ENCODE peak calls at places on chromosomes 5 and 9, in four cellular contexts. D is mesendoderm, V is H1, G is IMR-90. Q is an unnamed sample.
A peak's percentile ranks its signal among the peaks of the same experiment; 100 is the strongest.

GRCh38 chr9:83234541-83234940 is 171.6 kb upstream of the RASEF start:
- DNase-seq in D (no peak), V (no peak), G (no peak), Q (no peak)

GRCh38 chr5:2904956-2905355 is 153.5 kb upstream of the IRX2 start:
- DNase-seq in D (no peak), V (no peak), G (no peak), Q (no peak)

GRCh38 chr5:39355324-39355723 is 9.0 kb downstream of the C9 start:
- DNase-seq in D (no peak), V (no peak), G (no peak), Q (no peak)

GRCh38 chr5:42840842-42841574 is 29.3 kb upstream of the SELENOP start:
- DNase-seq in D (no peak), V (no peak), G (no peak), Q (no peak)

GRCh38 chr5:31435730-31436129 is 96.2 kb downstream of the DROSHA start:
- DNase-seq in D (no peak), V (no peak), G (no peak), Q (no peak)

GRCh38 chr5:73945505-73945904 is 319.5 kb downstream of the ARHGEF28 start:
- DNase-seq in D (peak; percentile 34), V (no peak), G (no peak), Q (no peak)

GRCh38 chr9:26524225-26524624 is 368.4 kb downstream of the CAAP1 start:
- DNase-seq in D (no peak), V (no peak), G (no peak), Q (no peak)

GRCh38 chr5:150328458-150328857 is 25.8 kb upstream of the ARSI start:
- DNase-seq in D (no peak), V (no peak), G (no peak), Q (no peak)

GRCh38 chr5:81829242-81829641 is 78.3 kb upstream of the SSBP2 start:
- DNase-seq in D (no peak), V (no peak), G (peak; percentile 42), Q (no peak)

GRCh38 chr5:169648725-169649124 is 11.7 kb downstream of the DOCK2 start:
- DNase-seq in D (no peak), V (no peak), G (peak; percentile 48), Q (no peak)

GRCh38 chr5:14299666-14300065 is 156.5 kb downstream of the TRIO start:
- DNase-seq in D (no peak), V (no peak), G (no peak), Q (no peak)

GRCh38 chr5:91851670-91852069 is 468.6 kb upstream of the ARRDC3 start:
- DNase-seq in D (no peak), V (no peak), G (no peak), Q (no peak)

GRCh38 chr9:133754187-133754586 is 16.0 kb upstream of the SARDH start:
- DNase-seq in D (no peak), V (no peak), G (no peak), Q (no peak)

GRCh38 chr9:137395666-137396010 is 27.3 kb downstream of the EXD3 start:
- DNase-seq in D (no peak), V (no peak), G (no peak), Q (no peak)

GRCh38 chr9:137396227-137396626 is 26.7 kb downstream of the EXD3 start:
- DNase-seq in D (no peak), V (no peak), G (peak; percentile 96), Q (peak; percentile 80)

GRCh38 chr9:137396808-137397367 is 26.1 kb downstream of the EXD3 start:
- DNase-seq in D (no peak), V (no peak), G (no peak), Q (no peak)

GRCh38 chr9:137398561-137399468 is 24.1 kb downstream of the EXD3 start:
- DNase-seq in D (no peak), V (no peak), G (no peak), Q (no peak)

DNA sequence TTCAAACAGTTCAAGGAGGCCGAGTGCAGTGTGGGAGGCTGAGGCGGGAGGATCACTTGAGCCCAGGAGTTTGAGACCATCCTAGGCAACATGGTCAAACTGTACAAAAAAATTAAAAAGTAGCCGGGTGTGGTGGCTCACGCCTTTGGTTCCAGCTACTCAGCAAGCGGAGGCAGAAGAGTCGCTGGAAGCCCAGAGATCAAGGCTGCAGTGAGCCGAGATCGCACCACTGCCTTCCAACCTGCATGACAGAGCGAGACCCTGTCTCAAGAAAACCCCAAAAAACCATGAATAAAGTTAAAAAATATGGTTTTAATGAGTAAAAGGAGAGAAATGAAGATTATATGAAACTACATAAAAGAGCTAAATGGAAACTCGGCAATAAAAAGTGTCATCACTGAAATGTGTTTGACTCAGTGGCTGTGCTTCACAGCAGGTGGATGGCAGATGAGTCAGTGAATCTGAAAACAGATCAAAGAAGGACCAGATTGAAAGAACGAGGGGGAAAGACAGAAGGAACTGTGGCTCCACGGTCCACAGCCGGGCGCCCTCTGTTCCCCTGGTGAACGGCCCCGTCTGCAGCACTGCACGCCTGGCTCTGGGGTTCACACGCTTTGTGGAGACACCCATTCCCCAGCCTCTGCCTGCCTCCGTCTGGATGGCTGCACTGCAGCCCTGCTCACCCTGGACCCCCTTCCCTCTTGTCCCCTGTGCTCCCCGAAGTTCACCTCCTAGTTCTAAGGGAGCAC is 25.1 kb downstream of the EXD3 start:
- DNase-seq in D (no peak), V (no peak), G (no peak), Q (no peak)
- H3K4ac ChIP-seq in D (no peak overlapping the region), V (no peak overlapping the region), G (no peak overlapping the region), Q (no peak overlapping the region)

DNA sequence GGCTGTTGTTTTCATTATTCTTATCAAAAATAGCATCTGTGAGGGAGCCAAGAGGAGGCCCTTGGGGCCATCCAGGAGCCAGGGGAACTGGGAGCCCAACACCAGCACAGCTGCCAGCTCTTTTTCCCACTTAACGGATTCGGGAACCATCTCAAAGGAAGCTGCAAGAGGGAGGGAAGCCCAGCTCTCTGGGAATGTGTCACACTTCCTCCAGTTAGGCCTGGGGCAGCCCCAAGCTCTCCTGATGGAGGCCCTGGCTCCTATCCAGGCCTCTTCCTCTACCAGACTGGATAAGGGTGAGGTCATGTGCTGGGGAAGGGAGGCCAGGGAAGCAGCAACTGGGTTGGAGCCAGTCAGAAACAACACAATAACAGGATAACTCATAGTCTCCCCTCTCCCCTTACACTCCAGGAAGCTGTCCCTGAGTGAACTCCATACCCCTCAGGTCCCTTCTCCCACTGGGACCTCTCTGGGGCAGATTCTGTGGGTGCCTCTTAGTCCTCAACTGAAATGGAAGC is 12.7 kb downstream of the CSF2 start:
- DNase-seq in D (peak; percentile 13), V (no peak), G (peak; percentile 98), Q (no peak)
- H2AK5ac ChIP-seq in D (no peak overlapping the region), V (no peak overlapping the region), G (peak overlapping the region; percentile 85), Q (no peak overlapping the region)

GRCh38 chr9:16828335-16829281 is 41.9 kb downstream of the BNC2 start:
- DNase-seq in D (peak; percentile 39), V (no peak), G (peak; percentile 78), Q (peak; percentile 78)
- H3K4ac ChIP-seq in D (no peak overlapping the region), V (no peak overlapping the region), G (peak overlapping the region; percentile 67), Q (no peak overlapping the region)

GRCh38 chr9:127949827-127950512 is 12.3 kb upstream of the DPM2 start:
- DNase-seq in D (no peak), V (no peak), G (no peak), Q (no peak)
- H2AK5ac ChIP-seq in D (no peak overlapping the region), V (no peak overlapping the region), G (no peak overlapping the region), Q (no peak overlapping the region)

GRCh38 chr9:88757406-88758010 is 222.5 kb downstream of the NXNL2 start:
- DNase-seq in D (no peak), V (no peak), G (peak; percentile 22), Q (no peak)

GRCh38 chr9:88753691-88754367 is 218.9 kb downstream of the NXNL2 start:
- DNase-seq in D (no peak), V (no peak), G (peak; percentile 77), Q (no peak)

GRCh38 chr9:88759374-88759773 is 224.4 kb downstream of the NXNL2 start:
- DNase-seq in D (no peak), V (no peak), G (no peak), Q (no peak)

GRCh38 chr9:88751781-88752180 is 216.8 kb downstream of the NXNL2 start:
- DNase-seq in D (no peak), V (no peak), G (no peak), Q (no peak)

GRCh38 chr9:88754452-88754851 is 219.5 kb downstream of the NXNL2 start:
- DNase-seq in D (no peak), V (no peak), G (no peak), Q (no peak)
- H3K4ac ChIP-seq in D (no peak overlapping the region), V (no peak overlapping the region), G (no peak overlapping the region), Q (no peak overlapping the region)

DNA sequence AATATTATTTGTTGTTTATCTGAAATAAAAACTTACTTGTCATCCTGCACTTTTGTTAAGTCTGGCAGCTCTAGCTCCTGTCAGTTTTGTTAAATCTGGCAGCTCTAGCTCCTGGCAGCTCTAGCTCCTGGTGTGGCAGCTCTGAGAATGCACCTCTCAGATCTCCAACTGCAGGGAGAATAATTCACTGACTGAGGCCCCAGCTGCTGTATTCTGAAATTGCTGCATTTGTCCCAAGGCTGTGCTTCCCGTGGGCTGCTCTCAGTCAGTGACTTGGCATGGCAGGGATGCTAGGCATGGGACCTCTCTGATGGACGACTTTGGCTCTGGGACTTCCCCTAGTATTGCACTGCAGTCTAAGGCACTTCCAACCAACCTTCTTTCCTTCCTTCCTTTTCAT is 475.7 kb downstream of the CCDC171 start:
- DNase-seq in D (no peak), V (no peak), G (peak; percentile 44), Q (peak; percentile 90)
- H2AK5ac ChIP-seq in D (no peak overlapping the region), V (no peak overlapping the region), G (peak overlapping the region; percentile 77), Q (no peak overlapping the region)

GRCh38 chr9:129346046-129346445 is 168.0 kb upstream of the IER5L start:
- DNase-seq in D (no peak), V (no peak), G (no peak), Q (no peak)
- H3K4ac ChIP-seq in D (no peak overlapping the region), V (no peak overlapping the region), G (no peak overlapping the region), Q (no peak overlapping the region)

Q was measured in trophoblast cell.